ENCODE peak calls at places on chromosomes 1 and 21, in ten cellular contexts. H is mesothelial cell of epicardium; X is astrocyte of the spinal cord; P is HL-60; D is WTC11; M is heart left ventricle; R is chondrocyte; F is IMR-90; Y is CD4-positive, alpha-beta T cell; W is A549. B is an unnamed sample.
A peak's percentile ranks its signal among the peaks of the same experiment; 100 is the strongest.

GRCh38 chr1:24600551-24600950 is 42.6 kb upstream of the SRRM1 start:
- DNase-seq in H (no peak), X (no peak), P (no peak), D (no peak), M (no peak), R (no peak), F (no peak), Y (no peak), W (no peak), B (no peak)

GRCh38 chr1:7424352-7424890 is 346.7 kb upstream of the VAMP3 start:
- DNase-seq in H (no peak), X (peak; percentile 17), P (no peak), D (no peak), M (no peak), R (peak; percentile 15), F (peak; percentile 63), Y (no peak), W (no peak), B (peak; percentile 7)

GRCh38 chr1:24970399-24970753 is 40.3 kb upstream of the RUNX3 start:
- DNase-seq in H (no peak), X (peak; percentile 63), P (no peak), D (peak; percentile 52), M (no peak), R (no peak), F (peak; percentile 75), Y (no peak), W (no peak), B (no peak)

GRCh38 chr1:204637985-204638356 is 47.6 kb downstream of the LRRN2 start:
- DNase-seq in H (no peak), X (no peak), P (no peak), D (no peak), M (no peak), R (no peak), F (no peak), Y (no peak), W (no peak), B (no peak)

GRCh38 chr21:41950941-41951408 is 2.8 kb downstream of the C2CD2 start:
- DNase-seq in H (no peak), X (no peak), P (no peak), D (peak; percentile 48), M (no peak), R (peak; percentile 52), F (no peak), Y (no peak), W (no peak), B (no peak)

GRCh38 chr1:112674986-112675727 is 698 bp downstream of the MOV10 start:
- DNase-seq in H (peak; percentile 74), X (peak; percentile 18), P (no peak), D (peak; percentile 69), M (peak; percentile 63), R (no peak), F (peak; percentile 6), Y (peak; percentile 16), W (peak; percentile 17), B (no peak)

GRCh38 chr1:180003026-180003695 is 48.6 kb downstream of the CEP350 start:
- DNase-seq in H (no peak), X (no peak), P (no peak), D (no peak), M (no peak), R (no peak), F (no peak), Y (no peak), W (no peak), B (no peak)

GRCh38 chr1:54475357-54476230 is 69.4 kb upstream of the SSBP3 start:
- DNase-seq in H (no peak), X (no peak), P (no peak), D (peak; percentile 70), M (no peak), R (no peak), F (no peak), Y (peak; percentile 29), W (no peak), B (no peak)

DNA sequence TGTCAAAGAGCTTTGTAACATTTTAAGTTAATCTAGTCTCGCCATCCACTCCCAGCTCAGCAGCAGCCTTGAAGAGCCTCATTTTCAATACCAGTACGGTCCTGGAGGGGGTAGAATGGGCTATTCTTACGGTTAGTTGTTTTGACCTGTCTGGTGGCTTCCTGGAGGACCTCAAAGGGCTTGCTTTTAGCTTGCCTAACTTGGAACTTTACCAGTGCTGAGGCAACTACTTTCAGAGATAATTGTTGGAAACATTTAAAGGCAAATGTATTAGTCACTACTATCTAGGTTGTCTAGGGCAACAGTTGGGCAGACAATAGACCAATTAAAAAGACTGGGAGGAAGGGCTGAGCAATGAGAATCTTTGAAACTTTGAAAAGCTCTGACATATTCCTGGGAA is 56.0 kb downstream of the TTLL7 start:
- DNase-seq in H (no peak), X (peak; percentile 38), P (no peak), D (no peak), M (no peak), R (no peak), F (peak; percentile 24), Y (no peak), W (no peak), B (no peak)
- TF ChIP-seq CTCF in H (no peak), X (no peak), P (no peak), D (no peak), M (no peak), R (no peak), F (no peak), Y (no peak), W (no peak), B (no peak)

DNA sequence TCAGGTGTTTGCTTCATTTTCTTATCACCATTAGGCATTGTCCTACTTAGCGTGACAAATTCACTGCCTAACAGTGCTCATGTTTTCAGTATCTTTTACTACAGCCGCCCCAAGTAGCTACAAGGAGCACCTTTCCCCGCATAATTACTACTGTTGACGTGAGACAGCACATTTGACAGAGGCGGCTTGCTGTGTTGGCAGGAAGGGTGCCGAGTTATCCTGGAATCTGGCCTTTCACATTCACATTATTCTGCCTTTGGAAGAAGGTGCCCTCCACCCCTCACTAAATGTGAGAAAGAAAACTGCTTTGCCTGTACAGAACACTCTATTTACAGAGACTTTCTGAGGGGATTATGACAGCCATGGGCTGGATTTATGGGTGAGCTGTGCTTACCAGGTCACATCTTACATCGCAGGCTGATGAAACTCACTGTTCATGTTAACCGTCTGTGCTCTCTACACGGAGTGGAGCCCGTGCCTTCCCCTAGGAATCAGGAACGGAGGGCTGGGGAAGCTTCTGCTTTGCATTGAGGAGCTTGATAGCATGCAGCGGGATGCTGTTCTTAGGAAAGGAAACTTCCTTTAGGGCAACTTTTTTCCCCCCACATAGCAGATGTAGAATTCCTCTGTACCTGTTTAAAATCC is 148.0 kb upstream of the ZRANB2 start:
- DNase-seq in H (no peak), X (no peak), P (no peak), D (peak; percentile 22), M (no peak), R (no peak), F (no peak), Y (no peak), W (no peak), B (no peak)
- TF ChIP-seq CTCF in H (no peak), X (no peak), P (no peak), D (no peak), M (no peak), R (no peak), F (no peak), Y (no peak), W (no peak), B (no peak)

GRCh38 chr1:50622259-50622658 is 199.0 kb upstream of the DMRTA2 start:
- DNase-seq in H (no peak), X (no peak), P (no peak), D (no peak), M (no peak), R (no peak), F (no peak), Y (no peak), W (no peak), B (no peak)

GRCh38 chr1:50615036-50615750 is 191.9 kb upstream of the DMRTA2 start:
- DNase-seq in H (no peak), X (no peak), P (no peak), D (no peak), M (no peak), R (no peak), F (no peak), Y (no peak), W (no peak), B (no peak)

GRCh38 chr1:50620680-50621329 is 197.6 kb upstream of the DMRTA2 start:
- DNase-seq in H (no peak), X (peak; percentile 48), P (no peak), D (peak; percentile 32), M (no peak), R (no peak), F (peak; percentile 40), Y (no peak), W (no peak), B (no peak)
- TF ChIP-seq CTCF in H (no peak), X (peak; percentile 72), P (no peak), D (no peak), M (peak; percentile 25), R (peak; percentile 68), F (peak; percentile 70), Y (no peak), W (no peak), B (no peak)

GRCh38 chr1:30313176-30313575 is 410.2 kb downstream of the MATN1 start:
- DNase-seq in H (peak; percentile 24), X (no peak), P (no peak), D (no peak), M (no peak), R (peak; percentile 38), F (no peak), Y (no peak), W (no peak), B (no peak)
- TF ChIP-seq CTCF in H (no peak), X (no peak), P (no peak), D (no peak), M (no peak), R (no peak), F (no peak), Y (no peak), W (no peak), B (no peak)

DNA sequence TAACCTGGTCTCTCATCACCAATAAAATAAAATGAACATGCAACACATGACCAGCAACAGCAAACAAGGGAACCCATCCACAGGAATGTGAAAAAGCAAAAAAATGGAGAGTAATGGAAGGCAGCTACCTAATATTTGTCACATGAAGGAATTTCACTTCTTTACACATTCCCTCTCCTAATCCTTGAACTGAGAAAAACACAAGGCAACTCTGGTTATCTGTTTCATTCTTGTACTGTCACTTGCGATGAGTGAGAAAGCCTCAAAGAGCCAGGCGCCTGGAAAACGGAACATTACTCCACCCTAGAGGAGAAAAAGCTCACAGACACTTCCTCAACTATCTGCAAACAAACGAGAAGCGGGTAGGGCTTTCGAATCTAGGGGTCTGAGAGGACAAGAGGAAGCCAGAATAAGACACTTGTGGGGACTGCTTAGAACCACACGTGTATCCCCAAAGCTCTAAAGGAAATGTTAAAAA is 13.8 kb downstream of the HSF2BP start:
- DNase-seq in H (no peak), X (peak; percentile 86), P (peak; percentile 85), D (peak; percentile 23), M (peak; percentile 58), R (no peak), F (peak; percentile 82), Y (no peak), W (peak; percentile 53), B (peak; percentile 69)
- TF ChIP-seq CTCF in H (peak; percentile 2), X (peak; percentile 71), P (peak; percentile 7), D (no peak), M (peak; percentile 54), R (peak; percentile 91), F (peak; percentile 88), Y (no peak), W (peak; percentile 64), B (peak; percentile 32)

GRCh38 chr1:23483327-23484252 is at the start of gene ASAP3:
- DNase-seq in H (peak; percentile 64), X (peak; percentile 46), P (no peak), D (peak; percentile 76), M (peak; percentile 68), R (no peak), F (peak; percentile 41), Y (peak; percentile 15), W (no peak), B (no peak)
- TF ChIP-seq CTCF in H (no peak), X (peak; percentile 15), P (no peak), D (no peak), M (peak; percentile 37), R (peak; percentile 68), F (peak; percentile 26), Y (peak; percentile 18), W (peak; percentile 24), B (no peak)

B was measured in CD14-positive monocyte.